ENCODE peak calls at places on chromosome 7, in ten cellular contexts. G is A549, L is stomach, J is upper lobe of left lung, N is transverse colon, V is K562, A is tibial nerve, B is sigmoid colon, W is SK-N-SH, I is HepG2. M is an unnamed sample.

GRCh38 chr7:28536259-28536658 is 123.9 kb downstream of the CREB5 start:
- DNase-seq in L (no peak), W (no peak), N (no peak), I (no peak), V (no peak), A (no peak), J (no peak), B (peak; percentile 75), G (no peak), M (peak; percentile 13)

GRCh38 chr7:154695836-154696235 is 307.1 kb downstream of the PAXIP1 start:
- DNase-seq in W (no peak), N (no peak), A (no peak), G (no peak), I (no peak), B (no peak), L (no peak), V (no peak), J (peak; percentile 54), M (no peak)

GRCh38 chr7:158029431-158029938 is 558.1 kb downstream of the PTPRN2 start:
- DNase-seq in L (peak; percentile 24), G (no peak), J (no peak), B (peak; percentile 17), V (no peak), N (no peak), A (no peak), W (no peak), I (no peak), M (no peak)

GRCh38 chr7:11492307-11492706 is 339.7 kb downstream of the THSD7A start:
- DNase-seq in W (no peak), I (no peak), N (no peak), G (no peak), V (no peak), L (no peak), A (no peak), J (no peak), B (no peak), M (no peak)

GRCh38 chr7:22329816-22330524 is 27.0 kb downstream of the RAPGEF5 start:
- DNase-seq in N (peak; percentile 64), L (no peak), G (no peak), V (no peak), I (no peak), B (no peak), A (no peak), J (no peak), W (no peak), M (no peak)

GRCh38 chr7:32255036-32255435 is 184.8 kb upstream of the PDE1C start:
- DNase-seq in B (no peak), A (no peak), I (no peak), W (no peak), N (no peak), G (no peak), J (no peak), V (no peak), L (no peak), M (no peak)

GRCh38 chr7:8714791-8715190 is 281.4 kb downstream of the NXPH1 start:
- DNase-seq in A (no peak), G (no peak), I (no peak), N (no peak), L (no peak), V (no peak), J (no peak), B (no peak), W (no peak), M (no peak)

GRCh38 chr7:157503229-157503628 is 166.4 kb downstream of the DNAJB6 start:
- DNase-seq in I (no peak), V (no peak), B (peak; percentile 7), L (peak; percentile 3), J (no peak), W (no peak), G (no peak), A (no peak), N (no peak), M (no peak)

GRCh38 chr7:130476287-130477001 is 15.4 kb upstream of the MEST start:
- DNase-seq in V (no peak), A (no peak), B (no peak), W (no peak), J (no peak), L (no peak), N (no peak), I (no peak), G (no peak), M (no peak)

GRCh38 chr7:17234398-17235021 is 63.9 kb upstream of the AHR start:
- DNase-seq in V (peak; percentile 62), W (no peak), A (no peak), G (peak; percentile 65), N (peak; percentile 14), I (peak; percentile 32), L (no peak), J (no peak), B (no peak), M (no peak)

GRCh38 chr7:74252893-74253292 is 1.3 kb downstream of the RFC2 start:
- DNase-seq in G (no peak), N (peak; percentile 53), J (no peak), W (no peak), A (no peak), L (peak; percentile 49), B (no peak), V (no peak), I (no peak), M (no peak)

GRCh38 chr7:157423348-157423747 is 86.5 kb downstream of the DNAJB6 start:
- DNase-seq in N (no peak), B (no peak), G (no peak), A (no peak), L (no peak), W (no peak), V (no peak), J (no peak), I (no peak), M (no peak)

GRCh38 chr7:12623223-12623622 is 52.7 kb downstream of the SCIN start:
- DNase-seq in I (no peak), N (no peak), B (no peak), V (peak; percentile 60), A (no peak), W (no peak), J (no peak), G (no peak), L (no peak), M (no peak)

GRCh38 chr7:47786557-47787248 is 161.6 kb downstream of the PKD1L1 start:
- DNase-seq in L (no peak), I (peak; percentile 97), G (peak; percentile 90), J (no peak), W (no peak), A (peak; percentile 21), B (peak; percentile 88), V (no peak), N (peak; percentile 28), M (peak; percentile 87)

GRCh38 chr7:45543470-45543869 is 30.7 kb upstream of the ADCY1 start:
- DNase-seq in G (no peak), V (no peak), W (no peak), A (no peak), L (no peak), N (no peak), J (no peak), B (no peak), I (no peak), M (no peak)

GRCh38 chr7:27409776-27410175 is 167.2 kb downstream of the EVX1 start:
- DNase-seq in V (no peak), W (no peak), L (no peak), J (no peak), A (no peak), N (no peak), B (no peak), G (no peak), I (no peak), M (no peak)

DNA sequence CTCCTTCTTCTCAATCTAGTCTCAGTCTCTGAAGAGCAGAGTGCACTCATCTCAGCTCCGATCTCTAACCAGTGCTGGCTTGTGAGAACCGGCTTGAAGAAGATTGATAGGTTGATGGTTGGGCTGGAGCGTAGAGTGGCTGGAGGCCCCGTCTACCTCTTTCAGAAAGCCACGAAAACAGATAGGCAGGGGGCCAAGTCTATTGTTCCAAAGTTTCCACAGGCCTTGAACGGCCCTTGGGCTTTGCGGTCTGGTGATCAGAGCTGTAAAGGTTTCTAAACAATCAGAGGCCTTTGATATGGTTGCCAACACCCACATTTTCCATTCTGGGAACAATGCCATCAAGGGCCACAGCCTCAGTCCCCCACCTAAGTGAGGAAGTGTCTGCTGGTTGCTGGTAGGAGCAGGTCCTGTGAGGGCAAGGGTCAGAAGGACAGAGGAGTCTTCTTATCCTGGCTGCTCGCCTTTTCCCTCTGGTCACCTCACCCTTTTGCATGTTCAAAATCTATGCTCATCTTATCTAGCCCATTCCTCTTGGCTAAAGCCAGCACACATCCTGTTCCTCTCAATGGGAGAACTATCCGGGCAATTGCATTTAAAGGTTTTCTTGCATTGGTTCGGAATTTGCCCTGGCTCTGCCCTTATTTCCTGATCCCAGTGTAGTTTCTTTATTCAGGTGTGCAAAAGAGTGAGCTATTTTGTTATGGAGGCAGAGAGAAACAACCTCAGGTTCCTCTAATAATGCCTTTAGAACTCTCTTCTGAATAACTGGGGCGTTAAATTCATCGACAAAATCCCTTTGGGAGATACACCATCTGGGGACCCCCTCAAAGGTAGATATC is 70.3 kb upstream of the KMT2E start:
- DNase-seq in J (no peak), N (peak; percentile 92), W (peak; percentile 73), B (peak; percentile 72), I (peak; percentile 94), V (peak; percentile 95), G (no peak), A (no peak), L (peak; percentile 96), M (peak; percentile 50)
- TF ChIP-seq EP300 in J (no peak), N (peak; percentile 75), W (peak; percentile 80), B (no peak), I (peak; percentile 47), V (peak; percentile 45), G (no peak), A (peak; percentile 76), L (no peak), M (no peak)

DNA sequence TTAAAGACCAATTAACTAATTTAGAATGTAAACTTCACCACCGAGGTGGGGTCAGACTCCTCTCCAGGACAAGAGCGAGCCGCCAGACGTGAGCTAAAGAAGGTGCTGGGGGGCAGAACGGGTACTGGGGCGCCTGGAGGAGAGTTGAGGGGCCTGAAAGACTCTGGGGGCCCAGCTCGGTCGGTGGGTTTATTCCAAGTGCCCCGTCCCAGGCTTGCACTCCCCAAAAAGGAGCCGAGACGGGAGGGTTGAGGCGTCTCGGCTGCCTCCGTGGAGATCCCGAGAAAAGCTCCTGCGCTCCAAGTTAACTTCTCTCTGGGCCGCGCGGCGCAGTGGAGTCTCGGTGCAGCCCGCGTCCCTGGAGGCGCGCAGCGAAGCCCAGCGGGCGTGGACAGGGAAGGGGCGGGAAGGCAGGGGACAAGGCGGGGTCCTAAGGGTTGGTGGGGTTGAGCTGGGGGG is 553.3 kb downstream of the TFEC start:
- DNase-seq in V (no peak), G (no peak), A (no peak), N (peak; percentile 19), W (no peak), B (no peak), J (peak; percentile 80), I (no peak), L (no peak), M (peak; percentile 14)
- H3K4me3 ChIP-seq in V (no peak overlapping the region), G (peak overlapping the region; percentile 5), A (peak overlapping the region; percentile 29), N (peak overlapping the region; percentile 35), W (no peak overlapping the region), B (peak overlapping the region; percentile 54), J (peak overlapping the region; percentile 36), I (no peak overlapping the region), L (peak overlapping the region; percentile 42), M (peak overlapping the region; percentile 45)

GRCh38 chr7:2804227-2804763 is 39.8 kb downstream of the GNA12 start:
- DNase-seq in G (no peak), V (peak; percentile 61), W (no peak), J (no peak), L (no peak), B (no peak), N (peak; percentile 54), A (no peak), I (peak; percentile 81), M (no peak)
- H3K4me1 ChIP-seq in G (peaks cover 38% of the 10 kb centered on the region), V (peaks cover 16% of the 10 kb centered on the region), W (peaks cover 22% of the 10 kb centered on the region), J (peaks cover 38% of the 10 kb centered on the region), L (peaks cover 23% of the 10 kb centered on the region), B (peaks cover 23% of the 10 kb centered on the region), N (peaks cover 45% of the 10 kb centered on the region), A (peaks cover 43% of the 10 kb centered on the region), I (peaks cover 89% of the 10 kb centered on the region), M (peaks cover 34% of the 10 kb centered on the region)

GRCh38 chr7:51243631-51244030 is 73.0 kb downstream of the COBL start:
- DNase-seq in L (no peak), A (no peak), W (no peak), V (no peak), G (no peak), J (peak; percentile 29), N (no peak), B (no peak), I (no peak), M (no peak)
- TF ChIP-seq EP300 in L (no peak), A (no peak), W (no peak), V (no peak), G (no peak), J (no peak), N (no peak), B (no peak), I (no peak), M (no peak)